ENCODE peak calls at places on chromosomes 7 and 10, in four cellular contexts. I is neuronal stem cell, D is H1, C is H9. W is an unnamed sample.

GRCh38 chr7:117110480-117111315 is 157.4 kb downstream of the ST7 start:
- DNase-seq in I (no peak), D (no peak), C (no peak), W (peak; percentile 65)

GRCh38 chr10:44575601-44576380 is 190.9 kb upstream of the CXCL12 start:
- DNase-seq in I (no peak), C (no peak), D (no peak), W (no peak)

GRCh38 chr10:3136336-3136735 is 36.2 kb downstream of the PITRM1 start:
- DNase-seq in I (no peak), C (no peak), D (no peak), W (no peak)

GRCh38 chr10:123044391-123044790 is 35.6 kb downstream of the ACADSB start:
- DNase-seq in C (no peak), I (no peak), D (no peak), W (no peak)

GRCh38 chr10:124588736-124589451 is 127.3 kb downstream of the LHPP start:
- DNase-seq in C (no peak), I (no peak), D (no peak), W (peak; percentile 74)

GRCh38 chr10:121664671-121665070 is 66.4 kb upstream of the FGFR2 start:
- DNase-seq in I (no peak), D (no peak), C (no peak), W (no peak)

GRCh38 chr7:130994378-130995115 is 260.5 kb upstream of the KLF14 start:
- DNase-seq in I (no peak), C (no peak), D (no peak), W (no peak)

GRCh38 chr7:105723582-105723981 is 142.3 kb upstream of the EFCAB10 start:
- DNase-seq in I (peak; percentile 23), C (peak; percentile 46), D (no peak), W (no peak)

GRCh38 chr10:9035355-9035754 is 980.9 kb downstream of the GATA3 start:
- DNase-seq in D (no peak), I (no peak), C (no peak), W (peak; percentile 1)

GRCh38 chr7:66118603-66119002 is 4.0 kb downstream of the CRCP start:
- DNase-seq in I (no peak), C (no peak), D (no peak), W (no peak)

GRCh38 chr10:73774637-73775036 is 7.2 kb upstream of the CHCHD1 start:
- DNase-seq in I (no peak), C (no peak), D (no peak), W (peak; percentile 43)

GRCh38 chr7:66952343-66953043 is 31.5 kb downstream of the TMEM248 start:
- DNase-seq in I (no peak), C (no peak), D (peak; percentile 49), W (peak; percentile 61)

GRCh38 chr7:74682829-74683228 is 25.3 kb downstream of the GTF2I start:
- DNase-seq in D (no peak), I (no peak), C (no peak), W (no peak)

GRCh38 chr7:26944486-26944885 is 80.1 kb upstream of the SKAP2 start:
- DNase-seq in D (no peak), I (no peak), C (no peak), W (no peak)

GRCh38 chr10:23031318-23031717 is 64.1 kb upstream of the MSRB2 start:
- DNase-seq in I (no peak), D (no peak), C (no peak), W (no peak)

GRCh38 chr7:20331231-20331880 is 656 bp downstream of the ITGB8 start:
- DNase-seq in C (peak; percentile 65), I (peak; percentile 82), D (no peak), W (peak; percentile 19)

GRCh38 chr7:105829681-105830322 is 46.6 kb downstream of the ATXN7L1 start:
- DNase-seq in C (no peak), I (no peak), D (no peak), W (peak; percentile 83)

GRCh38 chr7:55574062-55574717 is 1.9 kb upstream of the VOPP1 start:
- DNase-seq in D (no peak), I (no peak), C (no peak), W (peak; percentile 18)

GRCh38 chr7:11212816-11213215 is 239.1 kb downstream of the PHF14 start:
- DNase-seq in C (no peak), D (no peak), I (no peak), W (peak; percentile 77)

GRCh38 chr7:139602143-139602722 is 78.7 kb downstream of the CLEC2L start:
- DNase-seq in I (peak; percentile 18), C (no peak), D (no peak), W (peak; percentile 49)

GRCh38 chr10:5595591-5596590 is 70.5 kb downstream of the ASB13 start:
- DNase-seq in C (no peak), I (no peak), D (no peak), W (peak; percentile 83)

GRCh38 chr10:6047326-6047611 is 14.9 kb downstream of the IL2RA start:
- DNase-seq in I (no peak), D (no peak), C (no peak), W (no peak)

GRCh38 chr7:88771417-88771816 is 11.9 kb downstream of the ZNF804B start:
- DNase-seq in I (no peak), D (no peak), C (no peak), W (no peak)

GRCh38 chr10:128751284-128751683 is 625.1 kb upstream of the MKI67 start:
- DNase-seq in C (no peak), D (no peak), I (no peak), W (no peak)

GRCh38 chr7:142379445-142379844 is 121.6 kb upstream of the PRSS58 start:
- DNase-seq in I (no peak), C (no peak), D (no peak), W (no peak)

GRCh38 chr10:71005337-71006305 is 117.3 kb upstream of the PCBD1 start:
- DNase-seq in C (no peak), D (no peak), I (no peak), W (no peak)

GRCh38 chr10:103709341-103709920 is 145.9 kb downstream of the SH3PXD2A start:
- DNase-seq in D (no peak), C (no peak), I (no peak), W (peak; percentile 41)

GRCh38 chr7:78039791-78040776 is 241.5 kb downstream of the PHTF2 start:
- DNase-seq in I (peak; percentile 37), C (peak; percentile 81), D (peak; percentile 51), W (no peak)

GRCh38 chr10:24350111-24350921 is 141.4 kb downstream of the KIAA1217 start:
- DNase-seq in D (no peak), I (no peak), C (no peak), W (no peak)

GRCh38 chr10:50221470-50221869 is 29.8 kb downstream of the ASAH2 start:
- DNase-seq in D (no peak), I (no peak), C (no peak), W (no peak)

DNA sequence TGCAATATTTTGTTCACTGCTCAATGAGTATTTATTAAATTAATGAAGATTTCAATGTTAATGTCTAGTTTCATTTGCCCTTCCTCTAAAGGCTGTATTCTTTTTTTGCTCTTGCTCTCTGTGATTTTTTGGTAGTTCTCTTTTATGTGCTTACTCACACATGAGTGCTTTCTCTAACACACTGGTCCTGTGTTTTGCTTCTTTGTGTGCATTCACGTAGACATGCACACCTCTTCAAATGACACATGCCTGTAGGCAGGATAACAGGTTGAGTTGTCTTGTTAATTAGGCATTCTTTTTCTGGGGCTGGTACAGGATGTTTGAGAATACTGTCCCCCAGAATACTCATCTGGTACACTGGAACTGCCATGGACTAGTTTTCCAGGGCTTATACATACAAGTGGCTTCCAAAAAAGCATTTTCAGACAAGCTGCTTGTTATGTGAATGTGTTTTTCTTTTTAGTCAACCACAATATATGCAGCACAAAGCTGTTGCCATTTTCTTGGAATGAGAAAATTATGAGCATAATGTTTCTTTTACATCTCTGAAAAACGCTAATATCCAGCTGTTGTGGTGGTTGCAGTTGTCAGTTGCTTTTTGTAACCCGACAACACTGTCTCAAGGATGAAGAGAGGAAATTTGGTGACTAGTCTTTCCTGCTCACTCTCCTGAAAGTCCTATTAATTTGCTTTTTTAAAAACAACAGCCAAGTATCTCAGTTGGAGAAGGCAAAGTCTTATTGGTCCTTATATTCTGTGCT is 416.4 kb downstream of the AUTS2 start:
- DNase-seq in C (no peak), I (no peak), D (no peak), W (no peak)
- H2AFZ ChIP-seq in C (no peak overlapping the region), I (no peak overlapping the region), D (no peak overlapping the region), W (no peak overlapping the region)

DNA sequence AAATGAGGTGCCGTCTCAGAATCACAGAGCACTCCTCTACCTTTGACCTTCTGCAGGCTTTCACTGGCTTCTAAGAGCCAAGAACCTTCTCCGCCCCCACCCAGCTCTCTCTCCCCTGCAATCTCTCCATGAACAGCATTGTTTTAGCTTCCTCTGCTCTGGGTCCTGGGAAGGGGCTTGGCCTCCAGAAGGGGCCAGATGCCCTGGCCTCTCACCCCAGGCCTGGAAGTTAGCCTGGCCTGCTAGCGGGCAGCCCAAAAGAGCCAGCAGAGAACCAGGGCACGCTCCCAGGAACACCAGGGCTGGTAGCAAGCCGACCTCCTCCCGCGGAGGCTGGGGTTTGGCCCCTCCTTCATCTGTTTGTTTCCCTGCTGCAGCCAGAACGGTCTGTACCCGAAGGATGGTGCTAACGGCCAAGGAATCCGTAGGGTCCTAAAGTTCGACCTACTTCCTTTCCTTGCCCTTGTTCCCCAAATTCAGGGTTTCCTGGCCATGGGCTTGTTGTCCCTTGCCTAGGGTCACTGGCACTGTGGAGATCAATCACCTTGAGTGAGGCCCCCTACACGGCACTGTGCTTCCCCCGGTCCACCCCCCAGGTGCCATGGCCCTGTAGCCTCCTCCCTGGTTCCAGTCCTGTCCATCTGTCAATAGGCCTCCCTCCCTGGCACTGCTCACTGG is 18.7 kb upstream of the DDIT4 start:
- DNase-seq in C (peak; percentile 90), I (peak; percentile 44), D (no peak), W (peak; percentile 78)
- H3K4ac ChIP-seq in C (no peak overlapping the region), I (no peak overlapping the region), D (peak overlapping the region; percentile 57), W (peak overlapping the region; percentile 99)

DNA sequence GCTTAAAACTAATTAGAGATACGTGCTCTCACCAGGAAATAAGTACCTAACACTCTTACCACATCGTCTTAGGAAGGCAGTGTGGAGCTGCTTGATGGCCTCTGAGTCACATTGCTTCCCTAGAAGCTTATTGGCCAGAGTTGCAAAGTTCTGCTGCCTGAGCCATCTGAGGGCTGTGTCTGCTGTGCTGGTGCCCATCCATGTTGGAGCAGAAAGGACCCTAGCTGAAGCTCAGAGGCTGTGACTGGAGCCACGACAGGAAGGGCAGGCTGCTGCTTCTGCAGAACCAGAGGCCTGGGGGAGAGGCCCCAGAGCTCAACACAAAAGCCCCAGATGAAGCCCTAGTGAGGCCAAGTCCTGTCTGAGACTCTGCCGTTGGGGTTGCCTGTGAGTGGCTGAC is 64.8 kb upstream of the IGFBP3 start:
- DNase-seq in C (no peak), I (no peak), D (no peak), W (peak; percentile 73)
- H2BK12ac ChIP-seq in C (no peak overlapping the region), I (no peak overlapping the region), D (no peak overlapping the region), W (no peak overlapping the region)

GRCh38 chr7:50141131-50141530 is 48.1 kb upstream of the ZPBP start:
- DNase-seq in C (no peak), I (no peak), D (no peak), W (no peak)

GRCh38 chr7:50145801-50146338 is 52.8 kb upstream of the ZPBP start:
- DNase-seq in D (no peak), I (no peak), C (no peak), W (no peak)

GRCh38 chr7:50142421-50143113 is 49.5 kb upstream of the ZPBP start:
- DNase-seq in D (no peak), I (peak; percentile 26), C (no peak), W (peak; percentile 41)

GRCh38 chr7:50141854-50142253 is 48.8 kb upstream of the ZPBP start:
- DNase-seq in I (no peak), C (no peak), D (no peak), W (no peak)

DNA sequence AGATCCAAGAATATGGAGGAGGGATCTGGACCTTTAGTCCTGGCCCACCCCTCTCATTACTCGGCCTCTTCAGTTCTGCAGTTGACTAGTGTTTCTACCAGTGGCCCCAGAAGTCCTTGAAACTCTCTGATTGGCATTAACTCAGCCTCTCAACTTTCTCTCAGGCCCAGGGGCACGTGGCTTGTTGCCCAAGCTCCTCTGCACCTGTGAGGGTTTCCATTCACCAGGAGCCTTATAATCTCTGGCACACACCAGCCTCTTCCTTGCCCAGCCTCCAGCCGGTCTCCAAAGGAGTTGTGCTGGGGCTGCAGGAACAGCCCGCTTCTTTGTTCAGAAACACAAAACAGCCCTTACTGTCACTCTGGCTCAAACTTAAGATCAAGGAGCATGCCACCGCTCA is 47.6 kb upstream of the ZPBP start:
- DNase-seq in C (no peak), D (no peak), I (no peak), W (no peak)
- H2AFZ ChIP-seq in C (no peak overlapping the region), D (no peak overlapping the region), I (no peak overlapping the region), W (no peak overlapping the region)

W was measured in mesenchymal stem cell.